ENCODE peak calls at places on chromosomes 13 and 19, in nine cellular contexts. I is heart right ventricle; K is lower lobe of right lung; P is thoracic aorta; R is CD8-positive, alpha-beta T cell; U is iPS DF 6.9; G is uterus; H is Caco-2; E is CD4-positive, alpha-beta memory T cell. D is an unnamed sample. For H3K4me1, the result is how much of the 10 kb centered on the place peaks cover.

GRCh38 chr13:70483599-70484276 is 375.5 kb upstream of the KLHL1 start:
- DNase-seq in I (no peak), K (no peak), P (no peak), R (no peak), U (no peak), G (no peak), H (no peak), E (no peak), D (no peak)

GRCh38 chr13:98481511-98481951 is 95.4 kb downstream of the STK24 start:
- DNase-seq in I (no peak), K (no peak), P (no peak), R (no peak), U (no peak), G (no peak), H (no peak), E (no peak), D (no peak)

GRCh38 chr19:57560049-57560491 is 407 bp upstream of the ZNF550 start:
- DNase-seq in I (peak), K (peak), P (no peak), R (no peak), U (no peak), G (peak), H (no peak), E (no peak), D (no peak)

GRCh38 chr13:24851546-24851945 is 87.6 kb downstream of the RNF17 start:
- DNase-seq in I (no peak), K (no peak), P (no peak), R (no peak), U (no peak), G (no peak), H (no peak), E (no peak), D (no peak)

GRCh38 chr19:43534811-43535761 is 2.1 kb downstream of the ZNF575 start:
- DNase-seq in I (peak), K (peak), P (peak), R (no peak), U (no peak), G (peak), H (peak), E (no peak), D (no peak)

GRCh38 chr19:30178721-30179402 is 193.3 kb upstream of the ZNF536 start:
- DNase-seq in I (no peak), K (no peak), P (no peak), R (no peak), U (no peak), G (no peak), H (no peak), E (no peak), D (no peak)

GRCh38 chr13:54975676-54976075 is 1947.1 kb downstream of the OLFM4 start:
- DNase-seq in I (no peak), K (no peak), P (no peak), R (no peak), U (no peak), G (no peak), H (no peak), E (no peak), D (no peak)

GRCh38 chr13:52428295-52428694 is 22.1 kb downstream of the VPS36 start:
- DNase-seq in I (no peak), K (no peak), P (no peak), R (no peak), U (no peak), G (no peak), H (peak), E (no peak), D (no peak)

GRCh38 chr13:78147905-78148304 is 229.3 kb upstream of the EDNRB start:
- DNase-seq in I (no peak), K (no peak), P (no peak), R (no peak), U (no peak), G (no peak), H (no peak), E (no peak), D (no peak)

GRCh38 chr19:32866564-32867265 is 2.9 kb downstream of the SLC7A9 start:
- DNase-seq in I (no peak), K (no peak), P (no peak), R (no peak), U (no peak), G (no peak), H (no peak), E (no peak), D (no peak)

GRCh38 chr19:54287456-54287855 is 6.5 kb upstream of the LILRB2 start:
- DNase-seq in I (no peak), K (no peak), P (no peak), R (no peak), U (no peak), G (no peak), H (no peak), E (no peak), D (no peak)

GRCh38 chr13:110699148-110700145 is 6.5 kb downstream of the CARS2 start:
- DNase-seq in I (no peak), K (no peak), P (no peak), R (no peak), U (no peak), G (no peak), H (no peak), E (no peak), D (no peak)

GRCh38 chr19:41426952-41427646 is at the start of gene B3GNT8:
- DNase-seq in I (peak), K (peak), P (peak), R (peak), U (peak), G (peak), H (peak), E (peak), D (peak)

GRCh38 chr19:45828523-45828922 is 13.4 kb upstream of the RSPH6A start:
- DNase-seq in I (no peak), K (no peak), P (no peak), R (no peak), U (no peak), G (no peak), H (no peak), E (no peak), D (no peak)

GRCh38 chr19:46976845-46977320 is 42.8 kb upstream of the NPAS1 start:
- DNase-seq in I (no peak), K (no peak), P (no peak), R (no peak), U (no peak), G (no peak), H (peak), E (no peak), D (no peak)

GRCh38 chr13:46756977-46757376 is 40.0 kb downstream of the ESD start:
- DNase-seq in I (no peak), K (no peak), P (no peak), R (no peak), U (no peak), G (no peak), H (no peak), E (no peak), D (no peak)

GRCh38 chr19:16771618-16772017 is 52.0 kb downstream of the NWD1 start:
- DNase-seq in I (peak), K (peak), P (peak), R (peak), U (peak), G (peak), H (peak), E (peak), D (peak)

GRCh38 chr13:30078059-30078458 is 227.6 kb upstream of the UBL3 start:
- DNase-seq in I (no peak), K (no peak), P (no peak), R (no peak), U (no peak), G (no peak), H (no peak), E (no peak), D (no peak)

GRCh38 chr19:43782689-43783231 is 2.0 kb upstream of the KCNN4 start:
- DNase-seq in I (no peak), K (no peak), P (no peak), R (no peak), U (no peak), G (no peak), H (no peak), E (peak), D (no peak)

GRCh38 chr19:42143341-42144234 is 11.3 kb upstream of the POU2F2 start:
- DNase-seq in I (no peak), K (no peak), P (no peak), R (no peak), U (no peak), G (no peak), H (peak), E (no peak), D (no peak)

GRCh38 chr13:98285852-98286594 is 109.0 kb upstream of the RNF113B start:
- DNase-seq in I (no peak), K (no peak), P (no peak), R (no peak), U (no peak), G (no peak), H (no peak), E (no peak), D (no peak)

GRCh38 chr13:48542581-48543341 is 9.9 kb upstream of the RCBTB2 start:
- DNase-seq in I (peak), K (peak), P (no peak), R (no peak), U (no peak), G (peak), H (no peak), E (no peak), D (no peak)

GRCh38 chr19:49058592-49058991 is 1.0 kb upstream of the CGB7 start:
- DNase-seq in I (no peak), K (no peak), P (no peak), R (no peak), U (no peak), G (no peak), H (peak), E (no peak), D (no peak)

GRCh38 chr13:114313061-114313860 is 1.0 kb upstream of the CHAMP1 start:
- DNase-seq in I (no peak), K (no peak), P (no peak), R (no peak), U (no peak), G (no peak), H (no peak), E (no peak), D (no peak)

GRCh38 chr13:23671367-23671766 is 101.2 kb downstream of the TNFRSF19 start:
- DNase-seq in I (no peak), K (no peak), P (no peak), R (no peak), U (no peak), G (no peak), H (no peak), E (no peak), D (no peak)

GRCh38 chr13:33612641-33613638 is 205.0 kb upstream of the RFC3 start:
- DNase-seq in I (no peak), K (no peak), P (no peak), R (no peak), U (no peak), G (no peak), H (no peak), E (no peak), D (no peak)

GRCh38 chr13:30108913-30109237 is 198.5 kb downstream of the KATNAL1 start:
- DNase-seq in I (no peak), K (peak), P (no peak), R (no peak), U (no peak), G (no peak), H (peak), E (no peak), D (peak)

GRCh38 chr13:84230568-84230967 is 348.3 kb upstream of the SLITRK1 start:
- DNase-seq in I (no peak), K (no peak), P (no peak), R (no peak), U (no peak), G (no peak), H (no peak), E (no peak), D (no peak)

GRCh38 chr19:1079566-1080111 is 12.7 kb downstream of the ARHGAP45 start:
- DNase-seq in I (peak), K (no peak), P (no peak), R (no peak), U (no peak), G (no peak), H (no peak), E (peak), D (peak)

GRCh38 chr13:40568246-40568645 is 98.2 kb downstream of the FOXO1 start:
- DNase-seq in I (no peak), K (no peak), P (no peak), R (no peak), U (no peak), G (no peak), H (no peak), E (no peak), D (no peak)
- H3K4me1 ChIP-seq in I (half or more), K (half or more), P (half or more), R (half or more), U (under half), G (under half), H (under half), E (half or more), D (under half)

DNA sequence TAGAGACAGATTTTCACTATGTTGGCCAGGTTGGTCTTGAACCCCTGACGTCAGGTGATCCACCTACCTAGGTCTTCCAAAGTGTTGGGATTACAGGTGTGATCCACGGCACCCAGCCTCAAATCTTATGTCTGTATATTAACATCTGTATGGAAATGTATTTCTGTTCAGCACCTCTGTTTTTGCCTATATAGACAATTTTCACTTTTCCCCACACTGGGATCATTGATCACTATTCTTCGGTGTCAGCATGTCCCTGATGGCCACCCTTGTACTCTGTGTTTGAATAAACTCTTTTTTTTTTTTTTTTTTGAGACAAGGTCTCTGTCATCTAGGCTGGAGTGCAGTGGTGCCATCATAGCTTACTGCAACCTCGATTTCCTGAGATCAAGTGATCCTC is 3.2 kb upstream of the ZNF627 start:
- DNase-seq in I (no peak), K (no peak), P (no peak), R (no peak), U (no peak), G (no peak), H (no peak), E (no peak), D (no peak)
- H3K4me1 ChIP-seq in I (under half), K (under half), P (under half), R (under half), U (under half), G (under half), H (under half), E (under half), D (under half)

GRCh38 chr13:44679602-44680001 is 103.5 kb upstream of the TSC22D1 start:
- DNase-seq in I (no peak), K (no peak), P (no peak), R (no peak), U (no peak), G (no peak), H (no peak), E (no peak), D (no peak)
- H3K4me1 ChIP-seq in I (under half), K (under half), P (under half), R (under half), U (under half), G (under half), H (under half), E (under half), D (under half)

DNA sequence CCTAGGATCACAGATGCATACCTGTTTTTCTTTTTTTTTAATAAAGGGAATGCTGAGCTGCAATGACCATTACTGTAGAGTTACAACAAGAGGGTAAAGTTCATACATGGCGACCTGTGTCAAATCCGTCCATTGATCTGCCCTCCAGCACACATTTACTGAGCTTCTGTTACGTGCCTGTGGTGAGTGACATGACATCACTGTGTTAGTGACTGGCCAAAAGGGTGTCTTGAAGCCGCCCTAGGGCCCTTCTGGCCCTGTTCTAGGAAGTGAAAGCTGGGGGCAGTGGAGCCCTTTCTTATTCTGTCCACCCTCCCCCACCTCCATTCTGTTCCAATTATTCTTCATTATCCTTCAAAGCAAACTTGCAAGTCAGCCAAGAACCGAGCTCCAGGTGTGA is 66.3 kb downstream of the ZIC5 start:
- DNase-seq in I (no peak), K (no peak), P (no peak), R (no peak), U (no peak), G (no peak), H (no peak), E (no peak), D (no peak)
- H3K4me1 ChIP-seq in I (under half), K (under half), P (under half), R (under half), U (under half), G (under half), H (under half), E (under half), D (under half)

DNA sequence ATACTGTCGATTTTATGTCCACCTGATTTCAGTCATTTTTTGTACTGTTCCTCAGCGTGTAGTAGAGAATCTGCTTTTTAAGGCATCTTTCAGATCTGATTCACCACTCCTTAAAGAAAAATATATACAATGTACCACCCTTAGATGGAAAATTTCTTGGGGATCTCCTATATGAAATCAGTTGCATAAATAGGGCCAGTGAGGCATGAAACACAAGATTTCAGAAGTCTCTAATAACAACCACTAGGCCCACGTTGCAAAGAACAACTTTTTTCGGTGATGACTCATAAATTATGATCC is 1.4 kb downstream of the USP12 start:
- DNase-seq in I (no peak), K (no peak), P (no peak), R (no peak), U (no peak), G (no peak), H (no peak), E (peak), D (no peak)
- H3K4me1 ChIP-seq in I (under half), K (under half), P (half or more), R (under half), U (under half), G (under half), H (under half), E (under half), D (under half)

GRCh38 chr13:80101040-80101439 is 239.9 kb downstream of the SPRY2 start:
- DNase-seq in I (no peak), K (no peak), P (no peak), R (no peak), U (no peak), G (no peak), H (no peak), E (no peak), D (no peak)

GRCh38 chr13:80100636-80101035 is 240.3 kb downstream of the SPRY2 start:
- DNase-seq in I (no peak), K (no peak), P (no peak), R (no peak), U (no peak), G (no peak), H (no peak), E (no peak), D (no peak)

GRCh38 chr13:80109313-80109712 is 231.6 kb downstream of the SPRY2 start:
- DNase-seq in I (no peak), K (no peak), P (no peak), R (no peak), U (no peak), G (no peak), H (no peak), E (no peak), D (no peak)

GRCh38 chr13:80105350-80105749 is 235.6 kb downstream of the SPRY2 start:
- DNase-seq in I (no peak), K (no peak), P (no peak), R (no peak), U (no peak), G (no peak), H (no peak), E (no peak), D (no peak)
- H3K4me1 ChIP-seq in I (under half), K (under half), P (under half), R (under half), U (under half), G (under half), H (under half), E (under half), D (under half)

GRCh38 chr13:90355162-90355751 is 992.2 kb upstream of the MIR17HG start:
- DNase-seq in I (no peak), K (no peak), P (no peak), R (no peak), U (no peak), G (no peak), H (no peak), E (no peak), D (no peak)
- H3K4me1 ChIP-seq in I (under half), K (under half), P (under half), R (under half), U (under half), G (under half), H (under half), E (under half), D (under half)